ENCODE peak calls at places on chromosome 11, in five cellular contexts. V is iris pigment epithelial cell; B is activated CD4-positive, alpha-beta T cell treated with anti-CD3 and anti-CD28 coated beads for 4 hours; M is T-helper 1 cell; F is H4. L is an unnamed sample.

GRCh38 chr11:67441731-67442401 is 1.4 kb downstream of the CORO1B start:
- DNase-seq in F (no peak), M (no peak), B (no peak), V (no peak), L (no peak)

GRCh38 chr11:110966131-110966530 is 253.9 kb upstream of the ARHGAP20 start:
- DNase-seq in V (no peak), M (no peak), F (no peak), B (no peak), L (no peak)

GRCh38 chr11:70826541-70826943 is 425.8 kb downstream of the SHANK2 start:
- DNase-seq in M (no peak), B (no peak), V (no peak), F (no peak), L (no peak)

GRCh38 chr11:2700415-2701211 is 819 bp upstream of the KCNQ1OT1 start:
- DNase-seq in B (no peak), F (peak), V (no peak), M (peak), L (no peak)

GRCh38 chr11:117856252-117856651 is 20.2 kb downstream of the FXYD6 start:
- DNase-seq in V (no peak), B (no peak), F (no peak), M (no peak), L (no peak)

GRCh38 chr11:126485986-126486635 is 130.6 kb downstream of the ST3GAL4 start:
- DNase-seq in V (no peak), F (no peak), B (no peak), M (no peak), L (no peak)

GRCh38 chr11:9748361-9748970 is 84.6 kb downstream of the SWAP70 start:
- DNase-seq in M (peak), F (peak), B (peak), V (peak), L (no peak)

GRCh38 chr11:94100253-94100652 is 28.4 kb upstream of the PANX1 start:
- DNase-seq in V (no peak), B (no peak), F (no peak), M (no peak), L (no peak)

GRCh38 chr11:518463-519202 is 11.6 kb upstream of the RNH1 start:
- DNase-seq in V (peak), M (peak), F (peak), B (peak), L (peak)

GRCh38 chr11:72721689-72722049 is 30.5 kb downstream of the ARAP1 start:
- DNase-seq in V (peak), M (peak), F (no peak), B (peak), L (no peak)

GRCh38 chr11:126080206-126080941 is 17.7 kb upstream of the CDON start:
- DNase-seq in B (no peak), F (peak), M (no peak), V (no peak), L (no peak)

GRCh38 chr11:78256962-78257361 is 68.2 kb downstream of the USP35 start:
- DNase-seq in M (no peak), F (peak), B (no peak), V (peak), L (peak)

GRCh38 chr11:135027461-135027860 is 615.4 kb upstream of the B3GAT1 start:
- DNase-seq in B (no peak), V (peak), F (no peak), M (no peak), L (no peak)

GRCh38 chr11:70367071-70367470 is 31.3 kb upstream of the CTTN start:
- DNase-seq in F (peak), V (peak), B (no peak), M (no peak), L (no peak)

GRCh38 chr11:68469122-68469521 is 8.6 kb downstream of the PPP6R3 start:
- DNase-seq in B (no peak), F (no peak), V (peak), M (no peak), L (no peak)

GRCh38 chr11:12224537-12224893 is 114.1 kb downstream of the MICAL2 start:
- DNase-seq in M (peak), V (peak), F (peak), B (peak), L (no peak)

GRCh38 chr11:17036666-17037658 is 22.7 kb upstream of the PLEKHA7 start:
- DNase-seq in M (no peak), V (no peak), F (no peak), B (no peak), L (no peak)

GRCh38 chr11:133896642-133897330 is 51.5 kb upstream of the SPATA19 start:
- DNase-seq in V (no peak), M (no peak), B (no peak), F (no peak), L (no peak)

GRCh38 chr11:72237112-72237931 is 6.7 kb downstream of the PHOX2A start:
- DNase-seq in M (no peak), V (no peak), B (no peak), F (no peak), L (no peak)

GRCh38 chr11:11146830-11147229 is 206.2 kb downstream of the CSNK2A3 start:
- DNase-seq in B (no peak), V (no peak), F (no peak), M (no peak), L (no peak)

GRCh38 chr11:36339899-36340298 is 43.8 kb downstream of the PRR5L start:
- DNase-seq in B (no peak), V (no peak), M (no peak), F (no peak), L (no peak)

GRCh38 chr11:45412033-45412432 is 125.9 kb upstream of the SYT13 start:
- DNase-seq in V (peak), B (no peak), M (no peak), F (no peak), L (no peak)